ENCODE peak calls at places on chromosomes 11 and 22, in seven cellular contexts. T is AG04449, Z is fibroblast of lung, F is right atrium auricular region, Q is Panc1, L is epithelial cell of esophagus, K is tibial nerve. C is an unnamed sample.

GRCh38 chr22:47872761-47873535 is 1110.5 kb downstream of the TBC1D22A start:
- DNase-seq in F (no peak), L (no peak), K (no peak), T (no peak), Z (no peak), Q (no peak), C (no peak)

GRCh38 chr11:66100272-66101037 is 30.4 kb downstream of the PACS1 start:
- DNase-seq in Z (no peak), F (peak; percentile 71), K (peak; percentile 41), T (no peak), L (peak; percentile 52), Q (no peak), C (peak; percentile 56)

GRCh38 chr11:102849319-102849718 is 5.9 kb upstream of the MMP3 start:
- DNase-seq in K (no peak), Z (peak; percentile 25), L (peak; percentile 84), Q (no peak), F (no peak), T (peak; percentile 36), C (no peak)

GRCh38 chr11:2665747-2666710 is 33.8 kb downstream of the KCNQ1OT1 start:
- DNase-seq in Z (no peak), T (no peak), F (peak; percentile 56), K (peak; percentile 25), Q (no peak), L (no peak), C (no peak)

GRCh38 chr11:127000291-127000968 is at the start of gene KIRREL3:
- DNase-seq in K (no peak), L (no peak), T (no peak), Z (peak; percentile 4), Q (no peak), F (no peak), C (no peak)

GRCh38 chr22:39241632-39242388 is 3.0 kb downstream of the PDGFB start:
- DNase-seq in Z (no peak), K (no peak), F (no peak), L (no peak), T (no peak), Q (no peak), C (no peak)

GRCh38 chr11:13384837-13385417 is 78.1 kb downstream of the BTBD10 start:
- DNase-seq in T (peak; percentile 16), F (no peak), Z (peak; percentile 61), K (peak; percentile 58), L (peak; percentile 43), Q (peak; percentile 15), C (no peak)

GRCh38 chr22:42926034-42926433 is 69.0 kb upstream of the ARFGAP3 start:
- DNase-seq in T (no peak), L (no peak), Z (no peak), F (no peak), K (no peak), Q (no peak), C (no peak)

GRCh38 chr11:58659404-58659803 is 36.9 kb downstream of the CNTF start:
- DNase-seq in T (no peak), F (no peak), Q (no peak), Z (no peak), L (peak; percentile 81), K (no peak), C (no peak)

GRCh38 chr11:97110376-97110775 is 720.6 kb downstream of the JRKL start:
- DNase-seq in L (peak; percentile 44), T (no peak), Q (no peak), Z (no peak), F (no peak), K (no peak), C (no peak)

GRCh38 chr11:23732026-23732425 is 764.8 kb upstream of the LUZP2 start:
- DNase-seq in F (no peak), T (no peak), Q (no peak), L (no peak), K (no peak), Z (peak; percentile 36), C (no peak)

GRCh38 chr22:19056951-19057401 is 65.2 kb downstream of the DGCR2 start:
- DNase-seq in K (no peak), Q (no peak), T (no peak), Z (no peak), F (no peak), L (no peak), C (no peak)

GRCh38 chr22:43167001-43167589 is 15.7 kb downstream of the TSPO start:
- DNase-seq in Q (no peak), F (no peak), T (no peak), L (no peak), K (no peak), Z (no peak), C (no peak)

GRCh38 chr11:95682552-95682951 is 107.0 kb downstream of the FAM76B start:
- DNase-seq in L (peak; percentile 9), F (no peak), Z (no peak), T (no peak), Q (no peak), K (no peak), C (no peak)

GRCh38 chr11:88482871-88483301 is 145.3 kb upstream of the CTSC start:
- DNase-seq in L (peak; percentile 66), F (no peak), K (no peak), T (peak; percentile 23), Z (no peak), Q (no peak), C (no peak)

GRCh38 chr11:67290801-67291200 is 1.7 kb downstream of the ANKRD13D start:
- DNase-seq in Z (no peak), F (no peak), T (no peak), L (no peak), Q (no peak), K (no peak), C (peak; percentile 66)

GRCh38 chr11:72395993-72396392 is 38.3 kb downstream of the CLPB start:
- DNase-seq in Q (no peak), L (no peak), F (no peak), Z (no peak), T (no peak), K (no peak), C (no peak)

GRCh38 chr11:62145261-62145871 is 21.6 kb downstream of the INCENP start:
- DNase-seq in T (no peak), Q (no peak), Z (no peak), F (peak; percentile 23), K (no peak), L (no peak), C (no peak)

GRCh38 chr11:62142921-62143320 is 19.1 kb downstream of the INCENP start:
- DNase-seq in T (no peak), L (no peak), F (no peak), Z (no peak), Q (no peak), K (no peak), C (no peak)

GRCh38 chr11:62142043-62142375 is 18.2 kb downstream of the INCENP start:
- DNase-seq in K (no peak), F (peak; percentile 23), L (no peak), Q (no peak), Z (no peak), T (no peak), C (no peak)

GRCh38 chr11:62144641-62145255 is 20.9 kb downstream of the INCENP start:
- DNase-seq in F (peak; percentile 36), L (no peak), Z (no peak), K (no peak), T (no peak), Q (no peak), C (no peak)

DNA sequence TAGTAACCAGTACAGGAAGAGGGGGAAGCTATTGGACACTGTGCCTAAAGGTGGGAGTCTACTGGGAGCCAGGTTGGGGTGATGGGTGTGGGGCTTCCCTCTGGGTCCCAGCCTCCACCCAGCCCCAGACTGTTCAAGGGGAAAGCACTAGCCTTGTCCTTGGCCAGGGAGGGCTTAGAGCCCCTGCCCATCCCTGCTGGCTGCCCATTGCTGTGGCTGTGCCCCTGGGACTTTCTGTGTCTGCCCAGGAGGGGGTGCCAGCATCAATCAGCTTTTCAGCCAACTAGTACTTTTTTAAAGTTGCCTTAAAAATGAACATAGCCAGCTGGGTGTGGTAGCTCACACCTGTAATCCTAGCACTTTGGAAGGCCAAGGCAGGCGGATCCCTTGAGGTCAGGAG is 19.9 kb downstream of the INCENP start:
- DNase-seq in K (no peak), Z (no peak), T (no peak), Q (no peak), L (no peak), F (peak; percentile 30), C (no peak)
- TF ChIP-seq CTCF in K (no peak), Z (no peak), T (peak; percentile 7), Q (no peak), L (no peak), F (no peak), C (no peak)

GRCh38 chr22:46370584-46371373 is 35.3 kb downstream of the TRMU start:
- DNase-seq in F (no peak), K (no peak), Q (no peak), L (no peak), T (no peak), Z (no peak), C (no peak)
- TF ChIP-seq CTCF in F (no peak), K (no peak), Q (no peak), L (no peak), T (no peak), Z (no peak), C (no peak)

GRCh38 chr22:25050566-25050965 is 98.0 kb downstream of the KIAA1671 start:
- DNase-seq in K (no peak), Z (no peak), L (no peak), T (no peak), Q (no peak), F (no peak), C (no peak)

GRCh38 chr22:25048659-25049657 is 96.4 kb downstream of the KIAA1671 start:
- DNase-seq in Q (peak; percentile 33), F (peak; percentile 69), Z (peak; percentile 61), L (peak; percentile 64), T (no peak), K (peak; percentile 61), C (peak; percentile 74)

GRCh38 chr22:25049770-25050169 is 97.3 kb downstream of the KIAA1671 start:
- DNase-seq in Q (no peak), K (no peak), T (no peak), F (no peak), L (no peak), Z (no peak), C (no peak)

GRCh38 chr22:25051983-25052710 is 99.6 kb downstream of the KIAA1671 start:
- DNase-seq in K (no peak), F (no peak), Z (no peak), L (no peak), Q (no peak), T (no peak), C (no peak)

DNA sequence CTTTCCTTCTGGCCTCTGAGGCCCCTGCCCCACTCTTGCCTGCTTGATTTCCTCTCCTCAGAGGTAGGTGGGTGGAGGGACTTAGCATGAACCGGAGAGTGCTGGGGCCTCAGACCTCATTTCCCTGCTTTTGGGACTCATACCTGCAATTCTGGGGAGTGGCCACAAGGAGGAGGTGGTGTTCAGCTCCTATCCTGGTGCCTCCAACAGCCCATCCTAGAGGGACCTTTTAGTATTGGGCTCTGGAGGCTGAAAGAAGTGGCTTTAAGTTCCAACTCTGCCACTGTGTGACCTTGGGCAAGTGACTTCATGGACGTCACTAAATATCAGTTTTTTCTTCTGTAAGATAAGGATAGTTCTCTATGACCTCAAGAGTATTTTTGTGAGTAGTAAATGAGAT is 98.6 kb downstream of the KIAA1671 start:
- DNase-seq in Z (no peak), Q (no peak), K (no peak), L (no peak), F (no peak), T (no peak), C (no peak)
- TF ChIP-seq CTCF in Z (peak; percentile 3), Q (peak; percentile 72), K (peak; percentile 10), L (peak; percentile 51), F (no peak), T (peak; percentile 10), C (peak; percentile 10)

DNA sequence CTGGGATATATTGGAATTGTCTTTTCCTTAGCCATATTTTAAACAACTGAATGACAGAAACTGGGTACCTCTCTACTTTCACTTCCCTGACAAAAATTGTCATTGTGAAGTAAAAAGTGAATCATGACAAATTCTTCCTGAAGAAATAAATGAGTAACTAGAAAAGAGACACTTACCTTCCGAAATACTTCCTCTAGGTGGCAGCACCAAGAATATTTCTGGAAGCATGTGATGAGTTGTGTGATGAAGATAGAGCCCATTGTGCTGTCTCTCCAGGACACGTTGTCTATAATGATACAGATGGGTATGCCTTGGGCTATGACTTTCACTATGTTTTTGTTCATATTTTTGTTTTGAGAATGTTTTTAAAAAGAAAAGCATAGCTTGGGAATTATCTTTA is 21.5 kb downstream of the CASP4 start:
- DNase-seq in Q (peak; percentile 33), K (peak; percentile 42), Z (peak; percentile 62), F (no peak), T (no peak), L (peak; percentile 80), C (no peak)
- TF ChIP-seq CTCF in Q (peak; percentile 69), K (peak; percentile 24), Z (peak; percentile 41), F (peak; percentile 17), T (peak; percentile 41), L (peak; percentile 61), C (peak; percentile 36)

C was measured in psoas muscle.